ENCODE peak calls at places on chromosomes 4 and X, in eight cellular contexts. One of them, this sample, is unnamed.

GRCh38 chr4:3655485-3656429 is 110.4 kb upstream of the ADRA2C start:
- DNase-seq in Right ventricle myocardium superior: no peak
- DNase-seq in DMS153: peak
- DNase-seq in CD8-positive, alpha-beta memory T cell: no peak
- DNase-seq in activated CD8-positive, alpha-beta memory T cell treated with anti-CD3 and anti-CD28 coated beads, Interleukin-2, amount 50 U/mL, for 4 hours: no peak
- DNase-seq in AG04449: no peak
- DNase-seq in MG63: no peak
- DNase-seq in ascending aorta: no peak
- DNase-seq in this sample: no peak

GRCh38 chrX:9286234-9286633 is 178.6 kb upstream of the TBL1X start:
- DNase-seq in Right ventricle myocardium superior: no peak
- DNase-seq in DMS153: no peak
- DNase-seq in CD8-positive, alpha-beta memory T cell: no peak
- DNase-seq in activated CD8-positive, alpha-beta memory T cell treated with anti-CD3 and anti-CD28 coated beads, Interleukin-2, amount 50 U/mL, for 4 hours: no peak
- DNase-seq in AG04449: no peak
- DNase-seq in MG63: no peak
- DNase-seq in ascending aorta: no peak
- DNase-seq in this sample: no peak

GRCh38 chrX:120517936-120518335 is 42.8 kb downstream of the CUL4B start:
- DNase-seq in Right ventricle myocardium superior: no peak
- DNase-seq in DMS153: no peak
- DNase-seq in CD8-positive, alpha-beta memory T cell: no peak
- DNase-seq in activated CD8-positive, alpha-beta memory T cell treated with anti-CD3 and anti-CD28 coated beads, Interleukin-2, amount 50 U/mL, for 4 hours: no peak
- DNase-seq in AG04449: peak
- DNase-seq in MG63: no peak
- DNase-seq in ascending aorta: no peak
- DNase-seq in this sample: no peak

GRCh38 chr4:53076335-53076958 is 214.3 kb downstream of the RASL11B start:
- DNase-seq in Right ventricle myocardium superior: no peak
- DNase-seq in DMS153: no peak
- DNase-seq in CD8-positive, alpha-beta memory T cell: no peak
- DNase-seq in activated CD8-positive, alpha-beta memory T cell treated with anti-CD3 and anti-CD28 coated beads, Interleukin-2, amount 50 U/mL, for 4 hours: no peak
- DNase-seq in AG04449: no peak
- DNase-seq in MG63: no peak
- DNase-seq in ascending aorta: no peak
- DNase-seq in this sample: no peak

GRCh38 chr4:15400911-15401671 is 26.7 kb upstream of the C1QTNF7 start:
- DNase-seq in Right ventricle myocardium superior: peak
- DNase-seq in DMS153: no peak
- DNase-seq in CD8-positive, alpha-beta memory T cell: no peak
- DNase-seq in activated CD8-positive, alpha-beta memory T cell treated with anti-CD3 and anti-CD28 coated beads, Interleukin-2, amount 50 U/mL, for 4 hours: no peak
- DNase-seq in AG04449: peak
- DNase-seq in MG63: peak
- DNase-seq in ascending aorta: peak
- DNase-seq in this sample: no peak

GRCh38 chrX:129540725-129541184 is 696 bp downstream of the OCRL start:
- DNase-seq in Right ventricle myocardium superior: peak
- DNase-seq in DMS153: no peak
- DNase-seq in CD8-positive, alpha-beta memory T cell: no peak
- DNase-seq in activated CD8-positive, alpha-beta memory T cell treated with anti-CD3 and anti-CD28 coated beads, Interleukin-2, amount 50 U/mL, for 4 hours: no peak
- DNase-seq in AG04449: no peak
- DNase-seq in MG63: peak
- DNase-seq in ascending aorta: no peak
- DNase-seq in this sample: no peak

GRCh38 chr4:123588631-123589223 is 192.1 kb downstream of the SPRY1 start:
- DNase-seq in Right ventricle myocardium superior: no peak
- DNase-seq in DMS153: peak
- DNase-seq in CD8-positive, alpha-beta memory T cell: no peak
- DNase-seq in activated CD8-positive, alpha-beta memory T cell treated with anti-CD3 and anti-CD28 coated beads, Interleukin-2, amount 50 U/mL, for 4 hours: no peak
- DNase-seq in AG04449: no peak
- DNase-seq in MG63: peak
- DNase-seq in ascending aorta: no peak
- DNase-seq in this sample: no peak

GRCh38 chr4:106852416-106852815 is 183.7 kb downstream of the DKK2 start:
- DNase-seq in Right ventricle myocardium superior: no peak
- DNase-seq in DMS153: no peak
- DNase-seq in CD8-positive, alpha-beta memory T cell: no peak
- DNase-seq in activated CD8-positive, alpha-beta memory T cell treated with anti-CD3 and anti-CD28 coated beads, Interleukin-2, amount 50 U/mL, for 4 hours: no peak
- DNase-seq in AG04449: no peak
- DNase-seq in MG63: no peak
- DNase-seq in ascending aorta: no peak
- DNase-seq in this sample: no peak